ENCODE peak calls at places on chromosome 4, in six cellular contexts. U is GM03348; B is OCI-M1; P is NCI-H2227 treated with DMSO at 0.1 percent for 48 hours; Y is activated naive CD4-positive, alpha-beta T cell treated with Interleukin-2 at 50 U/mL for 16 hours; R is KBM-7. M is an unnamed sample.

GRCh38 chr4:84159767-84160166 is 339.3 kb downstream of the NKX6-1 start:
- DNase-seq in P (no peak), B (peak; percentile 43), Y (no peak), R (no peak), U (peak; percentile 4), M (no peak)

GRCh38 chr4:89836897-89837384 is at the start of gene SNCA:
- DNase-seq in P (peak; percentile 86), Y (peak; percentile 41), B (peak; percentile 92), R (peak; percentile 52), U (peak; percentile 55), M (peak; percentile 36)

GRCh38 chr4:19372365-19372764 is 879.3 kb upstream of the SLIT2 start:
- DNase-seq in Y (no peak), P (no peak), R (no peak), U (no peak), B (no peak), M (no peak)

GRCh38 chr4:136036744-136037143 is 1495.5 kb downstream of the PCDH18 start:
- DNase-seq in B (peak; percentile 92), Y (no peak), R (peak; percentile 23), U (no peak), P (no peak), M (no peak)

GRCh38 chr4:101791189-101791572 is 651 bp downstream of the BANK1 start:
- DNase-seq in B (peak; percentile 80), U (no peak), P (no peak), R (no peak), Y (no peak), M (no peak)

GRCh38 chr4:92182006-92182735 is 121.6 kb upstream of the GRID2 start:
- DNase-seq in U (no peak), R (no peak), P (no peak), Y (no peak), B (no peak), M (no peak)

GRCh38 chr4:153467154-153467896 is 1.2 kb downstream of the TMEM131L start:
- DNase-seq in Y (peak; percentile 58), U (peak; percentile 28), P (peak; percentile 47), B (peak; percentile 66), R (peak; percentile 51), M (peak; percentile 52)

GRCh38 chr4:82797591-82798081 is 960 bp downstream of the SCD5 start:
- DNase-seq in R (no peak), P (no peak), B (no peak), Y (no peak), U (peak; percentile 58), M (no peak)

GRCh38 chr4:113170818-113171468 is 121.5 kb downstream of the ANK2 start:
- DNase-seq in B (no peak), P (peak; percentile 6), U (no peak), Y (no peak), R (no peak), M (no peak)

GRCh38 chr4:77921701-77922100 is 59.1 kb downstream of the MRPL1 start:
- DNase-seq in U (peak; percentile 68), Y (no peak), P (no peak), B (no peak), R (peak; percentile 64), M (no peak)

GRCh38 chr4:157664726-157665125 is 444.2 kb downstream of the GRIA2 start:
- DNase-seq in B (no peak), R (no peak), P (no peak), Y (no peak), U (peak; percentile 55), M (no peak)

GRCh38 chr4:151854731-151855130 is 93.9 kb upstream of the GATB start:
- DNase-seq in Y (no peak), P (no peak), R (no peak), B (no peak), U (no peak), M (no peak)

GRCh38 chr4:19945501-19945900 is 306.2 kb upstream of the SLIT2 start:
- DNase-seq in U (no peak), Y (no peak), R (no peak), P (no peak), B (no peak), M (no peak)

GRCh38 chr4:88818650-88819470 is 121.2 kb upstream of the NAP1L5 start:
- DNase-seq in P (peak; percentile 11), U (peak; percentile 28), Y (peak; percentile 33), B (peak; percentile 56), R (peak; percentile 56), M (peak; percentile 52)

GRCh38 chr4:53714377-53715140 is 123.3 kb upstream of the LNX1 start:
- DNase-seq in B (no peak), U (peak; percentile 61), R (no peak), P (no peak), Y (no peak), M (no peak)

M was measured in stimulated activated CD4-positive, alpha-beta T cell treated with anti-CD3 and anti-CD28 coated beads, Interleukin-4, amount 100 ng/mL, for 24 hours.